ENCODE peak calls at places on chromosome 22, in four cellular contexts. One of them, this sample, is unnamed.

GRCh38 chr22:17846326-17846992 is 72.2 kb upstream of the BID start:
- DNase-seq in stomach: no peak
- DNase-seq in heart left ventricle: peak; percentile 50
- DNase-seq in Peyer's patch: no peak
- DNase-seq in this sample: no peak

GRCh38 chr22:30885591-30885990 is 83.0 kb downstream of the MORC2 start:
- DNase-seq in stomach: no peak
- DNase-seq in heart left ventricle: peak; percentile 1
- DNase-seq in Peyer's patch: no peak
- DNase-seq in this sample: no peak

GRCh38 chr22:28229566-28230483 is 310.8 kb upstream of the PITPNB start:
- DNase-seq in stomach: no peak
- DNase-seq in heart left ventricle: no peak
- DNase-seq in Peyer's patch: no peak
- DNase-seq in this sample: no peak

GRCh38 chr22:48169227-48169626 is 1406.8 kb downstream of the TBC1D22A start:
- DNase-seq in stomach: no peak
- DNase-seq in heart left ventricle: no peak
- DNase-seq in Peyer's patch: no peak
- DNase-seq in this sample: no peak

GRCh38 chr22:36606114-36606513 is 77.1 kb upstream of the EIF3D start:
- DNase-seq in stomach: no peak
- DNase-seq in heart left ventricle: peak; percentile 67
- DNase-seq in Peyer's patch: peak; percentile 36
- DNase-seq in this sample: no peak

GRCh38 chr22:24474221-24474620 is 20.9 kb upstream of the UPB1 start:
- DNase-seq in stomach: no peak
- DNase-seq in heart left ventricle: no peak
- DNase-seq in Peyer's patch: no peak
- DNase-seq in this sample: no peak

GRCh38 chr22:35678836-35679235 is 30.6 kb downstream of the APOL6 start:
- DNase-seq in stomach: no peak
- DNase-seq in heart left ventricle: no peak
- DNase-seq in Peyer's patch: no peak
- DNase-seq in this sample: no peak

GRCh38 chr22:16967453-16968217 is 40.4 kb downstream of the GAB4 start:
- DNase-seq in stomach: no peak
- DNase-seq in heart left ventricle: no peak
- DNase-seq in Peyer's patch: no peak
- DNase-seq in this sample: no peak

GRCh38 chr22:48805516-48805915 is 1022.2 kb downstream of the BRD1 start:
- DNase-seq in stomach: no peak
- DNase-seq in heart left ventricle: no peak
- DNase-seq in Peyer's patch: no peak
- DNase-seq in this sample: no peak

GRCh38 chr22:41951898-41952474 is at the start of gene SMIM45:
- DNase-seq in stomach: no peak
- DNase-seq in heart left ventricle: no peak
- DNase-seq in Peyer's patch: no peak
- DNase-seq in this sample: no peak

GRCh38 chr22:41445171-41446056 is 1.2 kb downstream of the TOB2 start:
- DNase-seq in stomach: peak; percentile 32
- DNase-seq in heart left ventricle: peak; percentile 67
- DNase-seq in Peyer's patch: peak; percentile 57
- DNase-seq in this sample: peak; percentile 34

GRCh38 chr22:44133161-44133560 is 47.6 kb upstream of the PARVG start:
- DNase-seq in stomach: no peak
- DNase-seq in heart left ventricle: no peak
- DNase-seq in Peyer's patch: no peak
- DNase-seq in this sample: no peak

GRCh38 chr22:46432164-46433068 is 96.9 kb downstream of the TRMU start:
- DNase-seq in stomach: peak; percentile 66
- DNase-seq in heart left ventricle: peak; percentile 11
- DNase-seq in Peyer's patch: peak; percentile 75
- DNase-seq in this sample: peak; percentile 35

GRCh38 chr22:26763633-26764295 is 106.4 kb downstream of the MIAT start:
- DNase-seq in stomach: no peak
- DNase-seq in heart left ventricle: no peak
- DNase-seq in Peyer's patch: no peak
- DNase-seq in this sample: no peak

GRCh38 chr22:35443338-35443737 is 43.4 kb downstream of the MCM5 start:
- DNase-seq in stomach: no peak
- DNase-seq in heart left ventricle: no peak
- DNase-seq in Peyer's patch: no peak
- DNase-seq in this sample: no peak

GRCh38 chr22:40679249-40679963 is at the start of gene MCHR1:
- DNase-seq in stomach: no peak
- DNase-seq in heart left ventricle: no peak
- DNase-seq in Peyer's patch: no peak
- DNase-seq in this sample: no peak

GRCh38 chr22:44880588-44881245 is 128.3 kb downstream of the ARHGAP8 start:
- DNase-seq in stomach: no peak
- DNase-seq in heart left ventricle: no peak
- DNase-seq in Peyer's patch: no peak
- DNase-seq in this sample: no peak

GRCh38 chr22:33921576-33922181 is 1.4 kb upstream of the LARGE1 start:
- DNase-seq in stomach: peak; percentile 64
- DNase-seq in heart left ventricle: peak; percentile 76
- DNase-seq in Peyer's patch: peak; percentile 71
- DNase-seq in this sample: peak; percentile 78

GRCh38 chr22:30941363-30941740 is 27.2 kb downstream of the MORC2 start:
- DNase-seq in stomach: no peak
- DNase-seq in heart left ventricle: no peak
- DNase-seq in Peyer's patch: no peak
- DNase-seq in this sample: no peak

GRCh38 chr22:33674357-33674756 is 245.9 kb downstream of the LARGE1 start:
- DNase-seq in stomach: no peak
- DNase-seq in heart left ventricle: no peak
- DNase-seq in Peyer's patch: no peak
- DNase-seq in this sample: no peak

GRCh38 chr22:20656516-20656901 is 117.4 kb upstream of the SERPIND1 start:
- DNase-seq in stomach: no peak
- DNase-seq in heart left ventricle: no peak
- DNase-seq in Peyer's patch: no peak
- DNase-seq in this sample: no peak

GRCh38 chr22:21866821-21867527 is 471 bp downstream of the MAPK1 start:
- DNase-seq in stomach: peak; percentile 29
- DNase-seq in heart left ventricle: no peak
- DNase-seq in Peyer's patch: peak; percentile 53
- DNase-seq in this sample: peak; percentile 55

GRCh38 chr22:41382610-41383009 is 868 bp downstream of the TEF start:
- DNase-seq in stomach: no peak
- DNase-seq in heart left ventricle: peak; percentile 59
- DNase-seq in Peyer's patch: no peak
- DNase-seq in this sample: no peak

GRCh38 chr22:41191467-41191866 is 13.6 kb upstream of the L3MBTL2 start:
- DNase-seq in stomach: no peak
- DNase-seq in heart left ventricle: no peak
- DNase-seq in Peyer's patch: no peak
- DNase-seq in this sample: no peak

GRCh38 chr22:17536269-17536668 is 27.0 kb upstream of the SLC25A18 start:
- DNase-seq in stomach: no peak
- DNase-seq in heart left ventricle: no peak
- DNase-seq in Peyer's patch: no peak
- DNase-seq in this sample: no peak

GRCh38 chr22:46854125-46854870 is 91.8 kb downstream of the TBC1D22A start:
- DNase-seq in stomach: no peak
- DNase-seq in heart left ventricle: peak; percentile 70
- DNase-seq in Peyer's patch: peak; percentile 61
- DNase-seq in this sample: no peak

DNA sequence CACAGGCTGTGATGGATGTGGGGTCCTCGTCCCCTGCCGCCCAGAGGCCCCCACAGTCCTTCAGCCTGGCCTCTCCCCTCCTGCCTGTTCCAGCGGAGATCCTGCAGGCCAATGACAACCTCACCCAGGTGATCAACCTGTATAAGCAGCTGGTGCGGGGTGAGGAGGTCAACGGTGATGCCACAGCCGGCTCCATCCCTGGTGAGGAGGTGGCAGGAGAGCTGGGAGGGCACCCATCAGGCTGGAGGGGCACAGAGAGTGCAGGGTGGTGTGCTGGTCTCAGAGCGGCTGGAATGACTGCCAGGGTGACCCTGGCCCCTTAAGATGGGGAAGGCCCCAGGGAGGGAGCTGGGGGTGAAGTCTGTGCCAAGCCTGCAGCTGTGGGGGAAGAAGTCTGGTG is 14.6 kb upstream of the SH3BP1 start:
- DNase-seq in stomach: no peak
- DNase-seq in heart left ventricle: no peak
- DNase-seq in Peyer's patch: no peak
- DNase-seq in this sample: no peak
- H3K4me3 ChIP-seq in stomach: no peak overlapping the region
- H3K4me3 ChIP-seq in heart left ventricle: no peak overlapping the region
- H3K4me3 ChIP-seq in Peyer's patch: no peak overlapping the region
- H3K4me3 ChIP-seq in this sample: no peak overlapping the region

GRCh38 chr22:32620992-32621391 is 146.4 kb downstream of the FBXO7 start:
- DNase-seq in stomach: no peak
- DNase-seq in heart left ventricle: no peak
- DNase-seq in Peyer's patch: no peak
- DNase-seq in this sample: no peak
- TF ChIP-seq CTCF in stomach: no peak
- TF ChIP-seq CTCF in heart left ventricle: no peak
- TF ChIP-seq CTCF in Peyer's patch: no peak
- TF ChIP-seq CTCF in this sample: peak; percentile 1

DNA sequence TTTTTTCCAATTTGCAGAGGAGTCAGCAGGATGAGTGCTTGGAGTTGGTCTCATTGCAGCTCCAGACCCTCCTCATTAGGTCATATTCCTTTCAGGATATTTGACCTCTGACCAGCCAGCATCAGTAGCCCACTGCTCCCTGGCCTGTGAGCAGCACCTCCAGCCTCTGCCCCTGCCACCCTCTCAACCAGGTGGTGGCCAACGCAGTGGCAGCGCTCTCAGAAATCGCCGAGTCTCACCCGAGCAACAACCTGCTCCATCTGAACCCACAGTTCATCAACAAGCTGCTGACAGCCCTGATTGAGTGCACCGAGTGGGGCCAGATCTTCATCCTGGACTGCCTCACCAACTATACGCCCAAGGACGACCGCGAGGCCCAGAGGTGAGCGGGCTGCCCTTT is 27.0 kb downstream of the C22orf42 start:
- DNase-seq in stomach: no peak
- DNase-seq in heart left ventricle: no peak
- DNase-seq in Peyer's patch: no peak
- DNase-seq in this sample: no peak
- H3K27me3 ChIP-seq in stomach: no peaks in the 10 kb centered on the region
- H3K27me3 ChIP-seq in heart left ventricle: no peaks in the 10 kb centered on the region
- H3K27me3 ChIP-seq in Peyer's patch: no peaks in the 10 kb centered on the region
- H3K27me3 ChIP-seq in this sample: no peaks in the 10 kb centered on the region

DNA sequence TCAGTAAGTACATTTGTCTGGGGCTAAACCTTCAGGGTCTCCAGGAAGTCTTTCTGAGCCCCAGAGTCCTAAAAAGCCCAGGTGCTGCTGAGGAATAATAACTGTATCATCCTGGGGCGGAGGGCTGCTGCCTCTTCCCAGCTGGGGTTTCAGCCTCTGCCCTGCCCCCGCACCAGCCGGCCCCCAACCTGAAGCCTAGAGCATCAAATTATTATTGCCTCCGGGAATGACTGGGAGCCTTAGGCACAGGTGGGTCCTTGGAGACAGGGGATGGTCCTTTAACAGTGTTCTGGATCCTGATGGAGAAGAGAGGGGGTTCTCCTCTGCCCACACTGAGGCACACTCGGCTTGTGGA is 64.4 kb downstream of the BCR start:
- DNase-seq in stomach: no peak
- DNase-seq in heart left ventricle: no peak
- DNase-seq in Peyer's patch: no peak
- DNase-seq in this sample: no peak
- H3K4me3 ChIP-seq in stomach: no peak overlapping the region
- H3K4me3 ChIP-seq in heart left ventricle: no peak overlapping the region
- H3K4me3 ChIP-seq in Peyer's patch: no peak overlapping the region
- H3K4me3 ChIP-seq in this sample: no peak overlapping the region

GRCh38 chr22:50250555-50251471 is at the start of gene HDAC10:
- DNase-seq in stomach: peak; percentile 90
- DNase-seq in heart left ventricle: peak; percentile 85
- DNase-seq in Peyer's patch: peak; percentile 93
- DNase-seq in this sample: peak; percentile 88
- TF ChIP-seq CTCF in stomach: no peak
- TF ChIP-seq CTCF in heart left ventricle: no peak
- TF ChIP-seq CTCF in Peyer's patch: no peak
- TF ChIP-seq CTCF in this sample: no peak